ENCODE peak calls at places on chromosomes 13 and 19, in five cellular contexts. One of them, this sample, is unnamed.

GRCh38 chr13:28636078-28636477 is 22.9 kb upstream of the POMP start:
- DNase-seq in Calu3: no peak
- DNase-seq in stimulated activated naive CD8-positive, alpha-beta T cell treated with anti-CD3 and anti-CD28 coated beads, Interleukin-15, amount 100 ng/mL, for 72 hours: no peak
- DNase-seq in activated naive CD8-positive, alpha-beta T cell treated with anti-CD3 and anti-CD28 coated beads, Interleukin-2, amount 50 U/mL, for 16 hours: no peak
- DNase-seq in activated gamma-delta T cell: no peak
- DNase-seq in this sample: no peak

GRCh38 chr13:52842440-52842839 is 6.0 kb downstream of the PCDH8 start:
- DNase-seq in Calu3: no peak
- DNase-seq in stimulated activated naive CD8-positive, alpha-beta T cell treated with anti-CD3 and anti-CD28 coated beads, Interleukin-15, amount 100 ng/mL, for 72 hours: no peak
- DNase-seq in activated naive CD8-positive, alpha-beta T cell treated with anti-CD3 and anti-CD28 coated beads, Interleukin-2, amount 50 U/mL, for 16 hours: no peak
- DNase-seq in activated gamma-delta T cell: no peak
- DNase-seq in this sample: no peak

GRCh38 chr19:14450168-14450874 is 17.2 kb downstream of the PKN1 start:
- DNase-seq in Calu3: peak
- DNase-seq in activated naive CD8-positive, alpha-beta T cell treated with anti-CD3 and anti-CD28 coated beads, Interleukin-2, amount 50 U/mL, for 16 hours: peak
- DNase-seq in activated gamma-delta T cell: no peak
- DNase-seq in stimulated activated naive CD8-positive, alpha-beta T cell treated with anti-CD3 and anti-CD28 coated beads, Interleukin-15, amount 100 ng/mL, for 72 hours: peak
- DNase-seq in this sample: no peak

GRCh38 chr13:110070511-110071120 is 236.3 kb downstream of the COL4A1 start:
- DNase-seq in activated gamma-delta T cell: no peak
- DNase-seq in activated naive CD8-positive, alpha-beta T cell treated with anti-CD3 and anti-CD28 coated beads, Interleukin-2, amount 50 U/mL, for 16 hours: no peak
- DNase-seq in stimulated activated naive CD8-positive, alpha-beta T cell treated with anti-CD3 and anti-CD28 coated beads, Interleukin-15, amount 100 ng/mL, for 72 hours: no peak
- DNase-seq in Calu3: no peak
- DNase-seq in this sample: peak

GRCh38 chr19:38736036-38736412 is 8.2 kb downstream of the CAPN12 start:
- DNase-seq in activated gamma-delta T cell: peak
- DNase-seq in stimulated activated naive CD8-positive, alpha-beta T cell treated with anti-CD3 and anti-CD28 coated beads, Interleukin-15, amount 100 ng/mL, for 72 hours: peak
- DNase-seq in Calu3: peak
- DNase-seq in activated naive CD8-positive, alpha-beta T cell treated with anti-CD3 and anti-CD28 coated beads, Interleukin-2, amount 50 U/mL, for 16 hours: no peak
- DNase-seq in this sample: no peak

GRCh38 chr13:33388254-33388998 is 102.9 kb upstream of the STARD13 start:
- DNase-seq in activated naive CD8-positive, alpha-beta T cell treated with anti-CD3 and anti-CD28 coated beads, Interleukin-2, amount 50 U/mL, for 16 hours: no peak
- DNase-seq in Calu3: peak
- DNase-seq in stimulated activated naive CD8-positive, alpha-beta T cell treated with anti-CD3 and anti-CD28 coated beads, Interleukin-15, amount 100 ng/mL, for 72 hours: no peak
- DNase-seq in activated gamma-delta T cell: no peak
- DNase-seq in this sample: peak

GRCh38 chr13:45393941-45394570 is 24.1 kb downstream of the SLC25A30 start:
- DNase-seq in stimulated activated naive CD8-positive, alpha-beta T cell treated with anti-CD3 and anti-CD28 coated beads, Interleukin-15, amount 100 ng/mL, for 72 hours: peak
- DNase-seq in activated gamma-delta T cell: no peak
- DNase-seq in activated naive CD8-positive, alpha-beta T cell treated with anti-CD3 and anti-CD28 coated beads, Interleukin-2, amount 50 U/mL, for 16 hours: no peak
- DNase-seq in Calu3: peak
- DNase-seq in this sample: peak

GRCh38 chr19:5804516-5805464 is at the start of gene NRTN:
- DNase-seq in stimulated activated naive CD8-positive, alpha-beta T cell treated with anti-CD3 and anti-CD28 coated beads, Interleukin-15, amount 100 ng/mL, for 72 hours: peak
- DNase-seq in Calu3: peak
- DNase-seq in activated gamma-delta T cell: peak
- DNase-seq in activated naive CD8-positive, alpha-beta T cell treated with anti-CD3 and anti-CD28 coated beads, Interleukin-2, amount 50 U/mL, for 16 hours: no peak
- DNase-seq in this sample: no peak

GRCh38 chr13:106350208-106350607 is 185.3 kb downstream of the EFNB2 start:
- DNase-seq in activated gamma-delta T cell: no peak
- DNase-seq in Calu3: no peak
- DNase-seq in stimulated activated naive CD8-positive, alpha-beta T cell treated with anti-CD3 and anti-CD28 coated beads, Interleukin-15, amount 100 ng/mL, for 72 hours: no peak
- DNase-seq in activated naive CD8-positive, alpha-beta T cell treated with anti-CD3 and anti-CD28 coated beads, Interleukin-2, amount 50 U/mL, for 16 hours: no peak
- DNase-seq in this sample: no peak

GRCh38 chr13:90430127-90430526 is 917.4 kb upstream of the MIR17HG start:
- DNase-seq in Calu3: no peak
- DNase-seq in activated naive CD8-positive, alpha-beta T cell treated with anti-CD3 and anti-CD28 coated beads, Interleukin-2, amount 50 U/mL, for 16 hours: no peak
- DNase-seq in stimulated activated naive CD8-positive, alpha-beta T cell treated with anti-CD3 and anti-CD28 coated beads, Interleukin-15, amount 100 ng/mL, for 72 hours: no peak
- DNase-seq in activated gamma-delta T cell: no peak
- DNase-seq in this sample: no peak

GRCh38 chr13:25570185-25570584 is 198.4 kb downstream of the ATP8A2 start:
- DNase-seq in Calu3: no peak
- DNase-seq in stimulated activated naive CD8-positive, alpha-beta T cell treated with anti-CD3 and anti-CD28 coated beads, Interleukin-15, amount 100 ng/mL, for 72 hours: no peak
- DNase-seq in activated naive CD8-positive, alpha-beta T cell treated with anti-CD3 and anti-CD28 coated beads, Interleukin-2, amount 50 U/mL, for 16 hours: no peak
- DNase-seq in activated gamma-delta T cell: no peak
- DNase-seq in this sample: no peak

This sample was measured in H4.